ENCODE peak calls at places on chromosomes 13 and 19, in eight cellular contexts. One of them, this sample, is unnamed.

GRCh38 chr19:29376855-29377354 is 148.9 kb upstream of the VSTM2B start:
- DNase-seq in sigmoid colon: no peak
- DNase-seq in AG04450: no peak
- DNase-seq in activated T-helper 2 cell treated with anti-CD3 and anti-CD28 coated beads, Interferon-gamma antibody, Interleukin-2, Interleukin-4, amounts not matched to agents 10 μg/mL and 5 μg/mL and 100 μg/mL, durations not matched to agents 14 hours and 24 hours and 36 hours: no peak
- DNase-seq in small intestine: no peak
- DNase-seq in progenitor cell of endocrine pancreas: peak
- DNase-seq in EL: no peak
- DNase-seq in T-helper 1 cell: no peak
- DNase-seq in this sample: no peak

GRCh38 chr19:35513975-35514809 is 743 bp upstream of the DMKN start:
- DNase-seq in sigmoid colon: no peak
- DNase-seq in AG04450: no peak
- DNase-seq in activated T-helper 2 cell treated with anti-CD3 and anti-CD28 coated beads, Interferon-gamma antibody, Interleukin-2, Interleukin-4, amounts not matched to agents 10 μg/mL and 5 μg/mL and 100 μg/mL, durations not matched to agents 14 hours and 24 hours and 36 hours: no peak
- DNase-seq in small intestine: no peak
- DNase-seq in progenitor cell of endocrine pancreas: no peak
- DNase-seq in EL: peak
- DNase-seq in T-helper 1 cell: no peak
- DNase-seq in this sample: no peak

GRCh38 chr13:98189841-98190505 is 12.9 kb upstream of the RNF113B start:
- DNase-seq in sigmoid colon: no peak
- DNase-seq in AG04450: no peak
- DNase-seq in activated T-helper 2 cell treated with anti-CD3 and anti-CD28 coated beads, Interferon-gamma antibody, Interleukin-2, Interleukin-4, amounts not matched to agents 10 μg/mL and 5 μg/mL and 100 μg/mL, durations not matched to agents 14 hours and 24 hours and 36 hours: no peak
- DNase-seq in small intestine: no peak
- DNase-seq in progenitor cell of endocrine pancreas: no peak
- DNase-seq in EL: no peak
- DNase-seq in T-helper 1 cell: no peak
- DNase-seq in this sample: no peak

GRCh38 chr13:52128714-52129700 is at the start of gene NEK5:
- DNase-seq in sigmoid colon: peak
- DNase-seq in AG04450: no peak
- DNase-seq in activated T-helper 2 cell treated with anti-CD3 and anti-CD28 coated beads, Interferon-gamma antibody, Interleukin-2, Interleukin-4, amounts not matched to agents 10 μg/mL and 5 μg/mL and 100 μg/mL, durations not matched to agents 14 hours and 24 hours and 36 hours: peak
- DNase-seq in small intestine: peak
- DNase-seq in progenitor cell of endocrine pancreas: peak
- DNase-seq in EL: peak
- DNase-seq in T-helper 1 cell: peak
- DNase-seq in this sample: peak

GRCh38 chr19:5289060-5289990 is 51.3 kb downstream of the PTPRS start:
- DNase-seq in sigmoid colon: no peak
- DNase-seq in AG04450: no peak
- DNase-seq in activated T-helper 2 cell treated with anti-CD3 and anti-CD28 coated beads, Interferon-gamma antibody, Interleukin-2, Interleukin-4, amounts not matched to agents 10 μg/mL and 5 μg/mL and 100 μg/mL, durations not matched to agents 14 hours and 24 hours and 36 hours: no peak
- DNase-seq in small intestine: no peak
- DNase-seq in progenitor cell of endocrine pancreas: no peak
- DNase-seq in EL: no peak
- DNase-seq in T-helper 1 cell: no peak
- DNase-seq in this sample: no peak

GRCh38 chr13:43307921-43308433 is 284.6 kb downstream of the DNAJC15 start:
- DNase-seq in sigmoid colon: peak
- DNase-seq in AG04450: peak
- DNase-seq in activated T-helper 2 cell treated with anti-CD3 and anti-CD28 coated beads, Interferon-gamma antibody, Interleukin-2, Interleukin-4, amounts not matched to agents 10 μg/mL and 5 μg/mL and 100 μg/mL, durations not matched to agents 14 hours and 24 hours and 36 hours: no peak
- DNase-seq in small intestine: peak
- DNase-seq in progenitor cell of endocrine pancreas: no peak
- DNase-seq in EL: peak
- DNase-seq in T-helper 1 cell: no peak
- DNase-seq in this sample: peak

GRCh38 chr19:41064974-41065569 is 23.2 kb upstream of the CYP2A13 start:
- DNase-seq in sigmoid colon: no peak
- DNase-seq in AG04450: no peak
- DNase-seq in activated T-helper 2 cell treated with anti-CD3 and anti-CD28 coated beads, Interferon-gamma antibody, Interleukin-2, Interleukin-4, amounts not matched to agents 10 μg/mL and 5 μg/mL and 100 μg/mL, durations not matched to agents 14 hours and 24 hours and 36 hours: no peak
- DNase-seq in small intestine: peak
- DNase-seq in progenitor cell of endocrine pancreas: no peak
- DNase-seq in EL: peak
- DNase-seq in T-helper 1 cell: no peak
- DNase-seq in this sample: peak

GRCh38 chr13:41847216-41847615 is 113.7 kb downstream of the VWA8 start:
- DNase-seq in sigmoid colon: no peak
- DNase-seq in AG04450: no peak
- DNase-seq in activated T-helper 2 cell treated with anti-CD3 and anti-CD28 coated beads, Interferon-gamma antibody, Interleukin-2, Interleukin-4, amounts not matched to agents 10 μg/mL and 5 μg/mL and 100 μg/mL, durations not matched to agents 14 hours and 24 hours and 36 hours: no peak
- DNase-seq in small intestine: no peak
- DNase-seq in progenitor cell of endocrine pancreas: no peak
- DNase-seq in EL: no peak
- DNase-seq in T-helper 1 cell: no peak
- DNase-seq in this sample: no peak

GRCh38 chr19:3577741-3578344 is 5.1 kb downstream of the HMG20B start:
- DNase-seq in sigmoid colon: no peak
- DNase-seq in AG04450: no peak
- DNase-seq in activated T-helper 2 cell treated with anti-CD3 and anti-CD28 coated beads, Interferon-gamma antibody, Interleukin-2, Interleukin-4, amounts not matched to agents 10 μg/mL and 5 μg/mL and 100 μg/mL, durations not matched to agents 14 hours and 24 hours and 36 hours: no peak
- DNase-seq in small intestine: peak
- DNase-seq in progenitor cell of endocrine pancreas: no peak
- DNase-seq in EL: no peak
- DNase-seq in T-helper 1 cell: no peak
- DNase-seq in this sample: no peak

GRCh38 chr19:19067276-19068072 is 3.7 kb downstream of the SLC25A42 start:
- DNase-seq in sigmoid colon: no peak
- DNase-seq in AG04450: no peak
- DNase-seq in activated T-helper 2 cell treated with anti-CD3 and anti-CD28 coated beads, Interferon-gamma antibody, Interleukin-2, Interleukin-4, amounts not matched to agents 10 μg/mL and 5 μg/mL and 100 μg/mL, durations not matched to agents 14 hours and 24 hours and 36 hours: no peak
- DNase-seq in small intestine: no peak
- DNase-seq in progenitor cell of endocrine pancreas: no peak
- DNase-seq in EL: no peak
- DNase-seq in T-helper 1 cell: no peak
- DNase-seq in this sample: no peak

GRCh38 chr19:56671613-56671994 is at the start of gene ZNF835:
- DNase-seq in sigmoid colon: peak
- DNase-seq in AG04450: no peak
- DNase-seq in activated T-helper 2 cell treated with anti-CD3 and anti-CD28 coated beads, Interferon-gamma antibody, Interleukin-2, Interleukin-4, amounts not matched to agents 10 μg/mL and 5 μg/mL and 100 μg/mL, durations not matched to agents 14 hours and 24 hours and 36 hours: peak
- DNase-seq in small intestine: peak
- DNase-seq in progenitor cell of endocrine pancreas: no peak
- DNase-seq in EL: peak
- DNase-seq in T-helper 1 cell: peak
- DNase-seq in this sample: no peak

GRCh38 chr19:3610745-3611717 is 4.4 kb upstream of the TBXA2R start:
- DNase-seq in sigmoid colon: no peak
- DNase-seq in AG04450: no peak
- DNase-seq in activated T-helper 2 cell treated with anti-CD3 and anti-CD28 coated beads, Interferon-gamma antibody, Interleukin-2, Interleukin-4, amounts not matched to agents 10 μg/mL and 5 μg/mL and 100 μg/mL, durations not matched to agents 14 hours and 24 hours and 36 hours: no peak
- DNase-seq in small intestine: no peak
- DNase-seq in progenitor cell of endocrine pancreas: no peak
- DNase-seq in EL: no peak
- DNase-seq in T-helper 1 cell: no peak
- DNase-seq in this sample: no peak

GRCh38 chr13:106596287-106596937 is 28.5 kb upstream of the ARGLU1 start:
- DNase-seq in sigmoid colon: no peak
- DNase-seq in AG04450: no peak
- DNase-seq in activated T-helper 2 cell treated with anti-CD3 and anti-CD28 coated beads, Interferon-gamma antibody, Interleukin-2, Interleukin-4, amounts not matched to agents 10 μg/mL and 5 μg/mL and 100 μg/mL, durations not matched to agents 14 hours and 24 hours and 36 hours: no peak
- DNase-seq in small intestine: peak
- DNase-seq in progenitor cell of endocrine pancreas: no peak
- DNase-seq in EL: no peak
- DNase-seq in T-helper 1 cell: no peak
- DNase-seq in this sample: no peak

GRCh38 chr19:3987619-3988371 is 2.5 kb upstream of the EEF2 start:
- DNase-seq in sigmoid colon: peak
- DNase-seq in AG04450: peak
- DNase-seq in activated T-helper 2 cell treated with anti-CD3 and anti-CD28 coated beads, Interferon-gamma antibody, Interleukin-2, Interleukin-4, amounts not matched to agents 10 μg/mL and 5 μg/mL and 100 μg/mL, durations not matched to agents 14 hours and 24 hours and 36 hours: peak
- DNase-seq in small intestine: peak
- DNase-seq in progenitor cell of endocrine pancreas: peak
- DNase-seq in EL: peak
- DNase-seq in T-helper 1 cell: peak
- DNase-seq in this sample: peak

GRCh38 chr13:113351514-113352026 is 12.4 kb downstream of the GRTP1 start:
- DNase-seq in sigmoid colon: peak
- DNase-seq in AG04450: no peak
- DNase-seq in activated T-helper 2 cell treated with anti-CD3 and anti-CD28 coated beads, Interferon-gamma antibody, Interleukin-2, Interleukin-4, amounts not matched to agents 10 μg/mL and 5 μg/mL and 100 μg/mL, durations not matched to agents 14 hours and 24 hours and 36 hours: no peak
- DNase-seq in small intestine: no peak
- DNase-seq in progenitor cell of endocrine pancreas: no peak
- DNase-seq in EL: no peak
- DNase-seq in T-helper 1 cell: no peak
- DNase-seq in this sample: no peak

GRCh38 chr13:106153041-106153440 is 382.4 kb downstream of the EFNB2 start:
- DNase-seq in sigmoid colon: no peak
- DNase-seq in AG04450: no peak
- DNase-seq in activated T-helper 2 cell treated with anti-CD3 and anti-CD28 coated beads, Interferon-gamma antibody, Interleukin-2, Interleukin-4, amounts not matched to agents 10 μg/mL and 5 μg/mL and 100 μg/mL, durations not matched to agents 14 hours and 24 hours and 36 hours: no peak
- DNase-seq in small intestine: no peak
- DNase-seq in progenitor cell of endocrine pancreas: no peak
- DNase-seq in EL: no peak
- DNase-seq in T-helper 1 cell: no peak
- DNase-seq in this sample: no peak

GRCh38 chr13:34817246-34817645 is 124.8 kb upstream of the NBEA start:
- DNase-seq in sigmoid colon: no peak
- DNase-seq in AG04450: no peak
- DNase-seq in activated T-helper 2 cell treated with anti-CD3 and anti-CD28 coated beads, Interferon-gamma antibody, Interleukin-2, Interleukin-4, amounts not matched to agents 10 μg/mL and 5 μg/mL and 100 μg/mL, durations not matched to agents 14 hours and 24 hours and 36 hours: no peak
- DNase-seq in small intestine: no peak
- DNase-seq in progenitor cell of endocrine pancreas: no peak
- DNase-seq in EL: no peak
- DNase-seq in T-helper 1 cell: no peak
- DNase-seq in this sample: no peak

GRCh38 chr19:56106397-56106849 is 14.7 kb downstream of the ZNF787 start:
- DNase-seq in sigmoid colon: no peak
- DNase-seq in AG04450: no peak
- DNase-seq in activated T-helper 2 cell treated with anti-CD3 and anti-CD28 coated beads, Interferon-gamma antibody, Interleukin-2, Interleukin-4, amounts not matched to agents 10 μg/mL and 5 μg/mL and 100 μg/mL, durations not matched to agents 14 hours and 24 hours and 36 hours: no peak
- DNase-seq in small intestine: peak
- DNase-seq in progenitor cell of endocrine pancreas: no peak
- DNase-seq in EL: no peak
- DNase-seq in T-helper 1 cell: no peak
- DNase-seq in this sample: no peak

GRCh38 chr19:13121551-13122274 is 3.6 kb downstream of the NACC1 start:
- DNase-seq in sigmoid colon: no peak
- DNase-seq in AG04450: no peak
- DNase-seq in activated T-helper 2 cell treated with anti-CD3 and anti-CD28 coated beads, Interferon-gamma antibody, Interleukin-2, Interleukin-4, amounts not matched to agents 10 μg/mL and 5 μg/mL and 100 μg/mL, durations not matched to agents 14 hours and 24 hours and 36 hours: no peak
- DNase-seq in small intestine: no peak
- DNase-seq in progenitor cell of endocrine pancreas: no peak
- DNase-seq in EL: no peak
- DNase-seq in T-helper 1 cell: no peak
- DNase-seq in this sample: no peak

GRCh38 chr19:6737873-6738725 is 719 bp upstream of the GPR108 start:
- DNase-seq in sigmoid colon: peak
- DNase-seq in AG04450: peak
- DNase-seq in activated T-helper 2 cell treated with anti-CD3 and anti-CD28 coated beads, Interferon-gamma antibody, Interleukin-2, Interleukin-4, amounts not matched to agents 10 μg/mL and 5 μg/mL and 100 μg/mL, durations not matched to agents 14 hours and 24 hours and 36 hours: peak
- DNase-seq in small intestine: peak
- DNase-seq in progenitor cell of endocrine pancreas: peak
- DNase-seq in EL: peak
- DNase-seq in T-helper 1 cell: peak
- DNase-seq in this sample: peak

GRCh38 chr19:33906578-33907335 is 110.1 kb downstream of the KCTD15 start:
- DNase-seq in sigmoid colon: no peak
- DNase-seq in AG04450: no peak
- DNase-seq in activated T-helper 2 cell treated with anti-CD3 and anti-CD28 coated beads, Interferon-gamma antibody, Interleukin-2, Interleukin-4, amounts not matched to agents 10 μg/mL and 5 μg/mL and 100 μg/mL, durations not matched to agents 14 hours and 24 hours and 36 hours: no peak
- DNase-seq in small intestine: no peak
- DNase-seq in progenitor cell of endocrine pancreas: peak
- DNase-seq in EL: peak
- DNase-seq in T-helper 1 cell: no peak
- DNase-seq in this sample: no peak

GRCh38 chr19:8453616-8454015 is 8.8 kb downstream of the HNRNPM start:
- DNase-seq in sigmoid colon: peak
- DNase-seq in AG04450: no peak
- DNase-seq in activated T-helper 2 cell treated with anti-CD3 and anti-CD28 coated beads, Interferon-gamma antibody, Interleukin-2, Interleukin-4, amounts not matched to agents 10 μg/mL and 5 μg/mL and 100 μg/mL, durations not matched to agents 14 hours and 24 hours and 36 hours: no peak
- DNase-seq in small intestine: no peak
- DNase-seq in progenitor cell of endocrine pancreas: no peak
- DNase-seq in EL: no peak
- DNase-seq in T-helper 1 cell: no peak
- DNase-seq in this sample: no peak

GRCh38 chr13:51811920-51812328 is 8.0 kb upstream of the DHRS12 start:
- DNase-seq in sigmoid colon: no peak
- DNase-seq in AG04450: no peak
- DNase-seq in activated T-helper 2 cell treated with anti-CD3 and anti-CD28 coated beads, Interferon-gamma antibody, Interleukin-2, Interleukin-4, amounts not matched to agents 10 μg/mL and 5 μg/mL and 100 μg/mL, durations not matched to agents 14 hours and 24 hours and 36 hours: no peak
- DNase-seq in small intestine: no peak
- DNase-seq in progenitor cell of endocrine pancreas: no peak
- DNase-seq in EL: no peak
- DNase-seq in T-helper 1 cell: no peak
- DNase-seq in this sample: no peak

GRCh38 chr19:34253711-34254551 is 423 bp upstream of the GARRE1 start:
- DNase-seq in sigmoid colon: peak
- DNase-seq in AG04450: no peak
- DNase-seq in activated T-helper 2 cell treated with anti-CD3 and anti-CD28 coated beads, Interferon-gamma antibody, Interleukin-2, Interleukin-4, amounts not matched to agents 10 μg/mL and 5 μg/mL and 100 μg/mL, durations not matched to agents 14 hours and 24 hours and 36 hours: peak
- DNase-seq in small intestine: peak
- DNase-seq in progenitor cell of endocrine pancreas: peak
- DNase-seq in EL: peak
- DNase-seq in T-helper 1 cell: no peak
- DNase-seq in this sample: peak

GRCh38 chr13:43908156-43909126 is 28.7 kb downstream of the LACC1 start:
- DNase-seq in sigmoid colon: no peak
- DNase-seq in AG04450: peak
- DNase-seq in activated T-helper 2 cell treated with anti-CD3 and anti-CD28 coated beads, Interferon-gamma antibody, Interleukin-2, Interleukin-4, amounts not matched to agents 10 μg/mL and 5 μg/mL and 100 μg/mL, durations not matched to agents 14 hours and 24 hours and 36 hours: no peak
- DNase-seq in small intestine: peak
- DNase-seq in progenitor cell of endocrine pancreas: no peak
- DNase-seq in EL: peak
- DNase-seq in T-helper 1 cell: no peak
- DNase-seq in this sample: peak

GRCh38 chr13:97953376-97953970 is at the start of gene IPO5:
- DNase-seq in sigmoid colon: no peak
- DNase-seq in AG04450: no peak
- DNase-seq in activated T-helper 2 cell treated with anti-CD3 and anti-CD28 coated beads, Interferon-gamma antibody, Interleukin-2, Interleukin-4, amounts not matched to agents 10 μg/mL and 5 μg/mL and 100 μg/mL, durations not matched to agents 14 hours and 24 hours and 36 hours: no peak
- DNase-seq in small intestine: no peak
- DNase-seq in progenitor cell of endocrine pancreas: no peak
- DNase-seq in EL: no peak
- DNase-seq in T-helper 1 cell: no peak
- DNase-seq in this sample: peak

GRCh38 chr13:113402471-113403254 is 38.7 kb upstream of the GRTP1 start:
- DNase-seq in sigmoid colon: peak
- DNase-seq in AG04450: no peak
- DNase-seq in activated T-helper 2 cell treated with anti-CD3 and anti-CD28 coated beads, Interferon-gamma antibody, Interleukin-2, Interleukin-4, amounts not matched to agents 10 μg/mL and 5 μg/mL and 100 μg/mL, durations not matched to agents 14 hours and 24 hours and 36 hours: no peak
- DNase-seq in small intestine: no peak
- DNase-seq in progenitor cell of endocrine pancreas: no peak
- DNase-seq in EL: no peak
- DNase-seq in T-helper 1 cell: no peak
- DNase-seq in this sample: no peak

GRCh38 chr13:39600766-39601165 is 2.2 kb downstream of the LHFPL6 start:
- DNase-seq in sigmoid colon: peak
- DNase-seq in AG04450: no peak
- DNase-seq in activated T-helper 2 cell treated with anti-CD3 and anti-CD28 coated beads, Interferon-gamma antibody, Interleukin-2, Interleukin-4, amounts not matched to agents 10 μg/mL and 5 μg/mL and 100 μg/mL, durations not matched to agents 14 hours and 24 hours and 36 hours: no peak
- DNase-seq in small intestine: no peak
- DNase-seq in progenitor cell of endocrine pancreas: no peak
- DNase-seq in EL: peak
- DNase-seq in T-helper 1 cell: no peak
- DNase-seq in this sample: no peak

GRCh38 chr19:55624109-55625003 is at the start of gene ZNF784:
- DNase-seq in sigmoid colon: peak
- DNase-seq in AG04450: peak
- DNase-seq in activated T-helper 2 cell treated with anti-CD3 and anti-CD28 coated beads, Interferon-gamma antibody, Interleukin-2, Interleukin-4, amounts not matched to agents 10 μg/mL and 5 μg/mL and 100 μg/mL, durations not matched to agents 14 hours and 24 hours and 36 hours: peak
- DNase-seq in small intestine: peak
- DNase-seq in progenitor cell of endocrine pancreas: peak
- DNase-seq in EL: peak
- DNase-seq in T-helper 1 cell: peak
- DNase-seq in this sample: peak

GRCh38 chr13:76245920-76246319 is 609.8 kb downstream of the LMO7 start:
- DNase-seq in sigmoid colon: no peak
- DNase-seq in AG04450: no peak
- DNase-seq in activated T-helper 2 cell treated with anti-CD3 and anti-CD28 coated beads, Interferon-gamma antibody, Interleukin-2, Interleukin-4, amounts not matched to agents 10 μg/mL and 5 μg/mL and 100 μg/mL, durations not matched to agents 14 hours and 24 hours and 36 hours: no peak
- DNase-seq in small intestine: no peak
- DNase-seq in progenitor cell of endocrine pancreas: no peak
- DNase-seq in EL: no peak
- DNase-seq in T-helper 1 cell: no peak
- DNase-seq in this sample: no peak

GRCh38 chr13:73335226-73335625 is 276.4 kb downstream of the KLF5 start:
- DNase-seq in sigmoid colon: no peak
- DNase-seq in AG04450: no peak
- DNase-seq in activated T-helper 2 cell treated with anti-CD3 and anti-CD28 coated beads, Interferon-gamma antibody, Interleukin-2, Interleukin-4, amounts not matched to agents 10 μg/mL and 5 μg/mL and 100 μg/mL, durations not matched to agents 14 hours and 24 hours and 36 hours: no peak
- DNase-seq in small intestine: peak
- DNase-seq in progenitor cell of endocrine pancreas: no peak
- DNase-seq in EL: peak
- DNase-seq in T-helper 1 cell: no peak
- DNase-seq in this sample: no peak

GRCh38 chr13:83150616-83151307 is 731.5 kb downstream of the SLITRK1 start:
- DNase-seq in sigmoid colon: no peak
- DNase-seq in AG04450: no peak
- DNase-seq in activated T-helper 2 cell treated with anti-CD3 and anti-CD28 coated beads, Interferon-gamma antibody, Interleukin-2, Interleukin-4, amounts not matched to agents 10 μg/mL and 5 μg/mL and 100 μg/mL, durations not matched to agents 14 hours and 24 hours and 36 hours: no peak
- DNase-seq in small intestine: no peak
- DNase-seq in progenitor cell of endocrine pancreas: no peak
- DNase-seq in EL: peak
- DNase-seq in T-helper 1 cell: no peak
- DNase-seq in this sample: no peak

GRCh38 chr13:79386125-79386822 is 19.8 kb downstream of the RBM26 start:
- DNase-seq in sigmoid colon: no peak
- DNase-seq in AG04450: no peak
- DNase-seq in activated T-helper 2 cell treated with anti-CD3 and anti-CD28 coated beads, Interferon-gamma antibody, Interleukin-2, Interleukin-4, amounts not matched to agents 10 μg/mL and 5 μg/mL and 100 μg/mL, durations not matched to agents 14 hours and 24 hours and 36 hours: no peak
- DNase-seq in small intestine: no peak
- DNase-seq in progenitor cell of endocrine pancreas: no peak
- DNase-seq in EL: no peak
- DNase-seq in T-helper 1 cell: no peak
- DNase-seq in this sample: no peak

This sample was measured in SJSA1.